ENCODE peak calls at places on chromosomes 6 and 20, in ten cellular contexts. One of them, this sample, is unnamed.

GRCh38 chr6:15352884-15353283 is 107.0 kb downstream of the JARID2 start:
- DNase-seq in PC-9: no peak
- DNase-seq in IMR-90: peak
- DNase-seq in psoas muscle: no peak
- DNase-seq in astrocyte of the spinal cord: no peak
- DNase-seq in kidney epithelial cell: no peak
- DNase-seq in Caco-2: no peak
- DNase-seq in left lung: no peak
- DNase-seq in BE2C: no peak
- DNase-seq in colonic mucosa: no peak
- DNase-seq in this sample: peak

GRCh38 chr6:129292836-129293235 is 409.9 kb downstream of the LAMA2 start:
- DNase-seq in PC-9: no peak
- DNase-seq in IMR-90: no peak
- DNase-seq in psoas muscle: no peak
- DNase-seq in astrocyte of the spinal cord: no peak
- DNase-seq in kidney epithelial cell: no peak
- DNase-seq in Caco-2: no peak
- DNase-seq in left lung: no peak
- DNase-seq in BE2C: no peak
- DNase-seq in colonic mucosa: no peak
- DNase-seq in this sample: no peak

GRCh38 chr6:14337157-14337556 is 219.6 kb downstream of the CD83 start:
- DNase-seq in PC-9: no peak
- DNase-seq in IMR-90: peak
- DNase-seq in psoas muscle: no peak
- DNase-seq in astrocyte of the spinal cord: no peak
- DNase-seq in kidney epithelial cell: no peak
- DNase-seq in Caco-2: no peak
- DNase-seq in left lung: no peak
- DNase-seq in BE2C: no peak
- DNase-seq in colonic mucosa: no peak
- DNase-seq in this sample: no peak

GRCh38 chr6:119533603-119534279 is 184.2 kb upstream of the MAN1A1 start:
- DNase-seq in PC-9: peak
- DNase-seq in IMR-90: peak
- DNase-seq in psoas muscle: no peak
- DNase-seq in astrocyte of the spinal cord: peak
- DNase-seq in kidney epithelial cell: peak
- DNase-seq in Caco-2: no peak
- DNase-seq in left lung: no peak
- DNase-seq in BE2C: no peak
- DNase-seq in colonic mucosa: no peak
- DNase-seq in this sample: peak

GRCh38 chr20:5780233-5781217 is 30.3 kb downstream of the SHLD1 start:
- DNase-seq in PC-9: no peak
- DNase-seq in IMR-90: peak
- DNase-seq in psoas muscle: no peak
- DNase-seq in astrocyte of the spinal cord: no peak
- DNase-seq in kidney epithelial cell: no peak
- DNase-seq in Caco-2: no peak
- DNase-seq in left lung: no peak
- DNase-seq in BE2C: no peak
- DNase-seq in colonic mucosa: peak
- DNase-seq in this sample: no peak

GRCh38 chr6:148700047-148700712 is 46.6 kb upstream of the UST start:
- DNase-seq in PC-9: no peak
- DNase-seq in IMR-90: peak
- DNase-seq in psoas muscle: no peak
- DNase-seq in astrocyte of the spinal cord: no peak
- DNase-seq in kidney epithelial cell: no peak
- DNase-seq in Caco-2: no peak
- DNase-seq in left lung: no peak
- DNase-seq in BE2C: no peak
- DNase-seq in colonic mucosa: no peak
- DNase-seq in this sample: no peak

GRCh38 chr6:111764238-111765182 is 108.7 kb downstream of the FYN start:
- DNase-seq in PC-9: peak
- DNase-seq in IMR-90: no peak
- DNase-seq in psoas muscle: no peak
- DNase-seq in astrocyte of the spinal cord: peak
- DNase-seq in kidney epithelial cell: no peak
- DNase-seq in Caco-2: no peak
- DNase-seq in left lung: no peak
- DNase-seq in BE2C: no peak
- DNase-seq in colonic mucosa: no peak
- DNase-seq in this sample: no peak

GRCh38 chr6:101711518-101711917 is 318.0 kb downstream of the GRIK2 start:
- DNase-seq in PC-9: no peak
- DNase-seq in IMR-90: no peak
- DNase-seq in psoas muscle: no peak
- DNase-seq in astrocyte of the spinal cord: no peak
- DNase-seq in kidney epithelial cell: no peak
- DNase-seq in Caco-2: no peak
- DNase-seq in left lung: no peak
- DNase-seq in BE2C: no peak
- DNase-seq in colonic mucosa: no peak
- DNase-seq in this sample: no peak

GRCh38 chr6:145629478-145629877 is 105.8 kb downstream of the EPM2A start:
- DNase-seq in PC-9: no peak
- DNase-seq in IMR-90: no peak
- DNase-seq in psoas muscle: no peak
- DNase-seq in astrocyte of the spinal cord: no peak
- DNase-seq in kidney epithelial cell: no peak
- DNase-seq in Caco-2: no peak
- DNase-seq in left lung: no peak
- DNase-seq in BE2C: no peak
- DNase-seq in colonic mucosa: no peak
- DNase-seq in this sample: no peak

GRCh38 chr6:11525468-11526155 is 11.9 kb upstream of the TMEM170B start:
- DNase-seq in PC-9: peak
- DNase-seq in IMR-90: peak
- DNase-seq in psoas muscle: peak
- DNase-seq in astrocyte of the spinal cord: no peak
- DNase-seq in kidney epithelial cell: no peak
- DNase-seq in Caco-2: no peak
- DNase-seq in left lung: peak
- DNase-seq in BE2C: no peak
- DNase-seq in colonic mucosa: peak
- DNase-seq in this sample: peak

GRCh38 chr6:131027326-131027725 is 35.7 kb downstream of the EPB41L2 start:
- DNase-seq in PC-9: no peak
- DNase-seq in IMR-90: no peak
- DNase-seq in psoas muscle: no peak
- DNase-seq in astrocyte of the spinal cord: no peak
- DNase-seq in kidney epithelial cell: no peak
- DNase-seq in Caco-2: no peak
- DNase-seq in left lung: no peak
- DNase-seq in BE2C: no peak
- DNase-seq in colonic mucosa: no peak
- DNase-seq in this sample: no peak

GRCh38 chr6:11830520-11830919 is 51.9 kb upstream of the ADTRP start:
- DNase-seq in PC-9: no peak
- DNase-seq in IMR-90: no peak
- DNase-seq in psoas muscle: no peak
- DNase-seq in astrocyte of the spinal cord: no peak
- DNase-seq in kidney epithelial cell: no peak
- DNase-seq in Caco-2: no peak
- DNase-seq in left lung: no peak
- DNase-seq in BE2C: no peak
- DNase-seq in colonic mucosa: no peak
- DNase-seq in this sample: no peak

GRCh38 chr6:69294407-69294806 is 502.4 kb downstream of the LMBRD1 start:
- DNase-seq in PC-9: no peak
- DNase-seq in IMR-90: no peak
- DNase-seq in psoas muscle: no peak
- DNase-seq in astrocyte of the spinal cord: no peak
- DNase-seq in kidney epithelial cell: no peak
- DNase-seq in Caco-2: no peak
- DNase-seq in left lung: no peak
- DNase-seq in BE2C: no peak
- DNase-seq in colonic mucosa: no peak
- DNase-seq in this sample: no peak

GRCh38 chr6:153237670-153238069 is 106.6 kb upstream of the RGS17 start:
- DNase-seq in PC-9: no peak
- DNase-seq in IMR-90: no peak
- DNase-seq in psoas muscle: no peak
- DNase-seq in astrocyte of the spinal cord: no peak
- DNase-seq in kidney epithelial cell: no peak
- DNase-seq in Caco-2: no peak
- DNase-seq in left lung: no peak
- DNase-seq in BE2C: no peak
- DNase-seq in colonic mucosa: no peak
- DNase-seq in this sample: no peak

GRCh38 chr6:126701799-126702198 is 361.9 kb downstream of the CENPW start:
- DNase-seq in PC-9: no peak
- DNase-seq in IMR-90: peak
- DNase-seq in psoas muscle: no peak
- DNase-seq in astrocyte of the spinal cord: peak
- DNase-seq in kidney epithelial cell: no peak
- DNase-seq in Caco-2: no peak
- DNase-seq in left lung: no peak
- DNase-seq in BE2C: no peak
- DNase-seq in colonic mucosa: no peak
- DNase-seq in this sample: no peak

GRCh38 chr6:11317885-11318771 is 85.7 kb upstream of the NEDD9 start:
- DNase-seq in PC-9: peak
- DNase-seq in IMR-90: peak
- DNase-seq in psoas muscle: peak
- DNase-seq in astrocyte of the spinal cord: peak
- DNase-seq in kidney epithelial cell: peak
- DNase-seq in Caco-2: peak
- DNase-seq in left lung: peak
- DNase-seq in BE2C: no peak
- DNase-seq in colonic mucosa: peak
- DNase-seq in this sample: peak

GRCh38 chr6:167208819-167209576 is 51.2 kb upstream of the GPR31 start:
- DNase-seq in PC-9: no peak
- DNase-seq in IMR-90: no peak
- DNase-seq in psoas muscle: no peak
- DNase-seq in astrocyte of the spinal cord: no peak
- DNase-seq in kidney epithelial cell: no peak
- DNase-seq in Caco-2: no peak
- DNase-seq in left lung: no peak
- DNase-seq in BE2C: no peak
- DNase-seq in colonic mucosa: no peak
- DNase-seq in this sample: no peak

GRCh38 chr6:151437401-151437800 is 14.5 kb downstream of the RMND1 start:
- DNase-seq in PC-9: peak
- DNase-seq in IMR-90: peak
- DNase-seq in psoas muscle: no peak
- DNase-seq in astrocyte of the spinal cord: peak
- DNase-seq in kidney epithelial cell: no peak
- DNase-seq in Caco-2: no peak
- DNase-seq in left lung: no peak
- DNase-seq in BE2C: no peak
- DNase-seq in colonic mucosa: no peak
- DNase-seq in this sample: peak

DNA sequence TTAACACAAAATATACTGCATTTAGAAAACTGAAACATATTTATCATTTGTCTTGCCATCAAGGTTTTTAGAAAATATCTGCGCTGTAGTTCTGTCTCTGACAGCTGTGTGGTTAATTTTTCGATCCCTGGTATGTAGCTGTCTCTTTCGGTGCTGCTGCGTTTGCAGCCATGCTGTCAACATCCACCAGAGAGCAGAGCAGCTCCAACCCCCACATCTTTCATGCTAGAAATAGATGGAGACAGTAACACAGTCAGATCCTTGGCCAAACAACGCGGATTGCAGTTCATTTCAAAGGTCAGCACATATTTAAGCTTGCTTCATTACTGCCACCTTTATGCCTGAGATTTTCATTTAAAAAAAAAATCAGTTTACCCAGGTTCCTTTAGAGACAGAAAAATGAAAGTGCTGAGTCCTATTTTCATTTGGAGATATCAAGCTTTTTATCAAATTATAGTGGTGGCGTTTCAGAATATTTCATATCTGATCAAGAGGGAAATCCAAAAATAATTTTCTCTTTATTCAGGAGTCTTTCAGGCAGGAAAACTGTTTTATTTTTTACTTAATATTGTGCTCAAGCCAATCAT is 157.7 kb upstream of the MMS22L start:
- DNase-seq in PC-9: no peak
- DNase-seq in IMR-90: peak
- DNase-seq in psoas muscle: no peak
- DNase-seq in astrocyte of the spinal cord: peak
- DNase-seq in kidney epithelial cell: no peak
- DNase-seq in Caco-2: peak
- DNase-seq in left lung: no peak
- DNase-seq in BE2C: peak
- DNase-seq in colonic mucosa: no peak
- DNase-seq in this sample: peak
- TF ChIP-seq CTCF in PC-9: no peak
- TF ChIP-seq CTCF in IMR-90: peak
- TF ChIP-seq CTCF in psoas muscle: peak
- TF ChIP-seq CTCF in astrocyte of the spinal cord: peak
- TF ChIP-seq CTCF in kidney epithelial cell: peak
- TF ChIP-seq CTCF in Caco-2: no peak
- TF ChIP-seq CTCF in left lung: no peak
- TF ChIP-seq CTCF in BE2C: peak
- TF ChIP-seq CTCF in colonic mucosa: no peak
- TF ChIP-seq CTCF in this sample: peak

GRCh38 chr20:53847118-53847842 is 223.1 kb downstream of the BCAS1 start:
- DNase-seq in PC-9: no peak
- DNase-seq in IMR-90: no peak
- DNase-seq in psoas muscle: no peak
- DNase-seq in astrocyte of the spinal cord: no peak
- DNase-seq in kidney epithelial cell: no peak
- DNase-seq in Caco-2: no peak
- DNase-seq in left lung: no peak
- DNase-seq in BE2C: no peak
- DNase-seq in colonic mucosa: no peak
- DNase-seq in this sample: no peak
- H3K4me3 ChIP-seq in PC-9: no peak
- H3K4me3 ChIP-seq in IMR-90: no peak
- H3K4me3 ChIP-seq in psoas muscle: no peak
- H3K4me3 ChIP-seq in astrocyte of the spinal cord: no peak
- H3K4me3 ChIP-seq in kidney epithelial cell: no peak
- H3K4me3 ChIP-seq in Caco-2: no peak
- H3K4me3 ChIP-seq in left lung: no peak
- H3K4me3 ChIP-seq in BE2C: no peak
- H3K4me3 ChIP-seq in colonic mucosa: no peak
- H3K4me3 ChIP-seq in this sample: no peak

GRCh38 chr20:10978713-10979112 is 304.9 kb upstream of the JAG1 start:
- DNase-seq in PC-9: no peak
- DNase-seq in IMR-90: no peak
- DNase-seq in psoas muscle: peak
- DNase-seq in astrocyte of the spinal cord: no peak
- DNase-seq in kidney epithelial cell: no peak
- DNase-seq in Caco-2: no peak
- DNase-seq in left lung: no peak
- DNase-seq in BE2C: no peak
- DNase-seq in colonic mucosa: no peak
- DNase-seq in this sample: peak
- TF ChIP-seq CTCF in PC-9: no peak
- TF ChIP-seq CTCF in IMR-90: no peak
- TF ChIP-seq CTCF in psoas muscle: no peak
- TF ChIP-seq CTCF in astrocyte of the spinal cord: no peak
- TF ChIP-seq CTCF in kidney epithelial cell: no peak
- TF ChIP-seq CTCF in Caco-2: no peak
- TF ChIP-seq CTCF in left lung: no peak
- TF ChIP-seq CTCF in BE2C: no peak
- TF ChIP-seq CTCF in colonic mucosa: no peak
- TF ChIP-seq CTCF in this sample: no peak

GRCh38 chr6:84048588-84048987 is 15.0 kb downstream of the MRAP2 start:
- DNase-seq in PC-9: no peak
- DNase-seq in IMR-90: no peak
- DNase-seq in psoas muscle: no peak
- DNase-seq in astrocyte of the spinal cord: no peak
- DNase-seq in kidney epithelial cell: no peak
- DNase-seq in Caco-2: no peak
- DNase-seq in left lung: no peak
- DNase-seq in BE2C: no peak
- DNase-seq in colonic mucosa: no peak
- DNase-seq in this sample: no peak
- H3K4me3 ChIP-seq in PC-9: no peak
- H3K4me3 ChIP-seq in IMR-90: no peak
- H3K4me3 ChIP-seq in psoas muscle: no peak
- H3K4me3 ChIP-seq in astrocyte of the spinal cord: no peak
- H3K4me3 ChIP-seq in kidney epithelial cell: no peak
- H3K4me3 ChIP-seq in Caco-2: no peak
- H3K4me3 ChIP-seq in left lung: no peak
- H3K4me3 ChIP-seq in BE2C: no peak
- H3K4me3 ChIP-seq in colonic mucosa: no peak
- H3K4me3 ChIP-seq in this sample: no peak